ENCODE peak calls at places on chromosomes 12 and 14, in five cellular contexts. One of them, this sample, is unnamed.

GRCh38 chr14:50233335-50234250 is 2.2 kb upstream of the SOS2 start:
- DNase-seq in astrocyte: no peak
- DNase-seq in pancreas: no peak
- DNase-seq in A549: no peak
- DNase-seq in cardiac muscle cell: no peak
- DNase-seq in this sample: no peak

GRCh38 chr12:5768171-5768879 is 176.7 kb downstream of the ANO2 start:
- DNase-seq in astrocyte: no peak
- DNase-seq in pancreas: peak; percentile 78
- DNase-seq in A549: no peak
- DNase-seq in cardiac muscle cell: no peak
- DNase-seq in this sample: no peak

GRCh38 chr12:42873401-42873800 is 283.9 kb upstream of the PRICKLE1 start:
- DNase-seq in astrocyte: peak; percentile 74
- DNase-seq in pancreas: no peak
- DNase-seq in A549: no peak
- DNase-seq in cardiac muscle cell: peak; percentile 8
- DNase-seq in this sample: no peak

GRCh38 chr12:7661741-7662140 is 4.0 kb downstream of the APOBEC1 start:
- DNase-seq in astrocyte: no peak
- DNase-seq in pancreas: no peak
- DNase-seq in A549: no peak
- DNase-seq in cardiac muscle cell: no peak
- DNase-seq in this sample: no peak

GRCh38 chr12:107091381-107091780 is 2.0 kb downstream of the CRY1 start:
- DNase-seq in astrocyte: peak; percentile 80
- DNase-seq in pancreas: no peak
- DNase-seq in A549: no peak
- DNase-seq in cardiac muscle cell: peak; percentile 86
- DNase-seq in this sample: no peak

GRCh38 chr12:64682572-64683277 is 72.4 kb downstream of the RASSF3 start:
- DNase-seq in astrocyte: peak; percentile 53
- DNase-seq in pancreas: no peak
- DNase-seq in A549: no peak
- DNase-seq in cardiac muscle cell: peak; percentile 97
- DNase-seq in this sample: no peak

GRCh38 chr12:18752280-18752920 is 14.5 kb downstream of the CAPZA3 start:
- DNase-seq in astrocyte: peak; percentile 93
- DNase-seq in pancreas: no peak
- DNase-seq in A549: no peak
- DNase-seq in cardiac muscle cell: peak; percentile 96
- DNase-seq in this sample: no peak

GRCh38 chr12:102061096-102061555 is 665 bp downstream of the WASHC3 start:
- DNase-seq in astrocyte: peak; percentile 4
- DNase-seq in pancreas: no peak
- DNase-seq in A549: no peak
- DNase-seq in cardiac muscle cell: no peak
- DNase-seq in this sample: no peak

GRCh38 chr12:130640496-130640895 is 75.6 kb downstream of the RIMBP2 start:
- DNase-seq in astrocyte: no peak
- DNase-seq in pancreas: no peak
- DNase-seq in A549: no peak
- DNase-seq in cardiac muscle cell: no peak
- DNase-seq in this sample: no peak

GRCh38 chr14:77011226-77011762 is 17.2 kb downstream of the IRF2BPL start:
- DNase-seq in astrocyte: no peak
- DNase-seq in pancreas: no peak
- DNase-seq in A549: no peak
- DNase-seq in cardiac muscle cell: no peak
- DNase-seq in this sample: no peak

GRCh38 chr12:24378548-24379011 is 429.1 kb upstream of the SOX5 start:
- DNase-seq in astrocyte: peak; percentile 54
- DNase-seq in pancreas: no peak
- DNase-seq in A549: no peak
- DNase-seq in cardiac muscle cell: no peak
- DNase-seq in this sample: no peak

GRCh38 chr12:131828671-131829350 is 618 bp downstream of the MMP17 start:
- DNase-seq in astrocyte: no peak
- DNase-seq in pancreas: peak; percentile 67
- DNase-seq in A549: no peak
- DNase-seq in cardiac muscle cell: peak; percentile 27
- DNase-seq in this sample: no peak

GRCh38 chr12:47302111-47302597 is 222.4 kb upstream of the AMIGO2 start:
- DNase-seq in astrocyte: no peak
- DNase-seq in pancreas: no peak
- DNase-seq in A549: peak; percentile 55
- DNase-seq in cardiac muscle cell: no peak
- DNase-seq in this sample: no peak

GRCh38 chr12:76020281-76020680 is 11.3 kb downstream of the PHLDA1 start:
- DNase-seq in astrocyte: peak; percentile 87
- DNase-seq in pancreas: no peak
- DNase-seq in A549: peak; percentile 39
- DNase-seq in cardiac muscle cell: peak; percentile 75
- DNase-seq in this sample: no peak

GRCh38 chr14:33682746-33683145 is 268.1 kb downstream of the EGLN3 start:
- DNase-seq in astrocyte: peak; percentile 95
- DNase-seq in pancreas: no peak
- DNase-seq in A549: no peak
- DNase-seq in cardiac muscle cell: peak; percentile 97
- DNase-seq in this sample: no peak

GRCh38 chr12:115375188-115375991 is 691.4 kb upstream of the TBX3 start:
- DNase-seq in astrocyte: peak; percentile 81
- DNase-seq in pancreas: no peak
- DNase-seq in A549: no peak
- DNase-seq in cardiac muscle cell: peak; percentile 71
- DNase-seq in this sample: no peak

GRCh38 chr12:10736460-10736859 is 13.3 kb upstream of the YBX3 start:
- DNase-seq in astrocyte: no peak
- DNase-seq in pancreas: no peak
- DNase-seq in A549: no peak
- DNase-seq in cardiac muscle cell: no peak
- DNase-seq in this sample: no peak

GRCh38 chr12:85798122-85798521 is 38.1 kb downstream of the RASSF9 start:
- DNase-seq in astrocyte: no peak
- DNase-seq in pancreas: no peak
- DNase-seq in A549: no peak
- DNase-seq in cardiac muscle cell: no peak
- DNase-seq in this sample: no peak

GRCh38 chr12:33438890-33439586 is 581 bp downstream of the SYT10 start:
- DNase-seq in astrocyte: no peak
- DNase-seq in pancreas: peak; percentile 62
- DNase-seq in A549: no peak
- DNase-seq in cardiac muscle cell: no peak
- DNase-seq in this sample: peak; percentile 32

GRCh38 chr14:104361921-104362681 is 217.5 kb upstream of the C14orf180 start:
- DNase-seq in astrocyte: no peak
- DNase-seq in pancreas: peak; percentile 49
- DNase-seq in A549: no peak
- DNase-seq in cardiac muscle cell: no peak
- DNase-seq in this sample: peak; percentile 17

GRCh38 chr14:95500201-95500681 is 16.2 kb downstream of the SYNE3 start:
- DNase-seq in astrocyte: no peak
- DNase-seq in pancreas: no peak
- DNase-seq in A549: no peak
- DNase-seq in cardiac muscle cell: no peak
- DNase-seq in this sample: no peak

GRCh38 chr12:3622021-3622731 is 130.7 kb downstream of the CRACR2A start:
- DNase-seq in astrocyte: no peak
- DNase-seq in pancreas: no peak
- DNase-seq in A549: no peak
- DNase-seq in cardiac muscle cell: no peak
- DNase-seq in this sample: no peak

GRCh38 chr12:31651893-31652521 is 7.5 kb upstream of the ETFBKMT start:
- DNase-seq in astrocyte: no peak
- DNase-seq in pancreas: no peak
- DNase-seq in A549: no peak
- DNase-seq in cardiac muscle cell: peak; percentile 34
- DNase-seq in this sample: no peak

GRCh38 chr14:84237881-84238280 is 1292.1 kb upstream of the FLRT2 start:
- DNase-seq in astrocyte: no peak
- DNase-seq in pancreas: no peak
- DNase-seq in A549: no peak
- DNase-seq in cardiac muscle cell: peak; percentile 39
- DNase-seq in this sample: no peak

GRCh38 chr14:92956961-92957360 is 34.0 kb downstream of the CHGA start:
- DNase-seq in astrocyte: no peak
- DNase-seq in pancreas: no peak
- DNase-seq in A549: no peak
- DNase-seq in cardiac muscle cell: no peak
- DNase-seq in this sample: no peak

GRCh38 chr14:92439551-92440344 is 73.8 kb upstream of the RIN3 start:
- DNase-seq in astrocyte: no peak
- DNase-seq in pancreas: no peak
- DNase-seq in A549: no peak
- DNase-seq in cardiac muscle cell: no peak
- DNase-seq in this sample: no peak

GRCh38 chr14:65164068-65164824 is 61.9 kb upstream of the MAX start:
- DNase-seq in astrocyte: no peak
- DNase-seq in pancreas: no peak
- DNase-seq in A549: peak; percentile 64
- DNase-seq in cardiac muscle cell: peak; percentile 75
- DNase-seq in this sample: no peak

GRCh38 chr12:1582709-1583050 is 11.7 kb downstream of the FBXL14 start:
- DNase-seq in astrocyte: no peak
- DNase-seq in pancreas: no peak
- DNase-seq in A549: no peak
- DNase-seq in cardiac muscle cell: no peak
- DNase-seq in this sample: no peak

GRCh38 chr14:88477513-88478250 is 77.1 kb downstream of the PTPN21 start:
- DNase-seq in astrocyte: no peak
- DNase-seq in pancreas: no peak
- DNase-seq in A549: no peak
- DNase-seq in cardiac muscle cell: peak; percentile 15
- DNase-seq in this sample: no peak

GRCh38 chr14:96888593-96888992 is 91.4 kb downstream of the VRK1 start:
- DNase-seq in astrocyte: peak; percentile 10
- DNase-seq in pancreas: no peak
- DNase-seq in A549: no peak
- DNase-seq in cardiac muscle cell: no peak
- DNase-seq in this sample: no peak

GRCh38 chr14:70064111-70064885 is 124.5 kb downstream of the SLC8A3 start:
- DNase-seq in astrocyte: no peak
- DNase-seq in pancreas: no peak
- DNase-seq in A549: no peak
- DNase-seq in cardiac muscle cell: peak; percentile 46
- DNase-seq in this sample: no peak

GRCh38 chr12:48901278-48901677 is 24.0 kb downstream of the FKBP11 start:
- DNase-seq in astrocyte: no peak
- DNase-seq in pancreas: no peak
- DNase-seq in A549: no peak
- DNase-seq in cardiac muscle cell: no peak
- DNase-seq in this sample: no peak

GRCh38 chr12:53097564-53098353 is at the start of gene IGFBP6:
- DNase-seq in astrocyte: peak; percentile 34
- DNase-seq in pancreas: peak; percentile 83
- DNase-seq in A549: peak; percentile 65
- DNase-seq in cardiac muscle cell: peak; percentile 44
- DNase-seq in this sample: peak; percentile 58
- TF ChIP-seq CTCF in astrocyte: no peak
- TF ChIP-seq CTCF in pancreas: no peak
- TF ChIP-seq CTCF in A549: no peak
- TF ChIP-seq CTCF in cardiac muscle cell: no peak
- TF ChIP-seq CTCF in this sample: no peak

GRCh38 chr12:74903522-74903921 is 306.1 kb downstream of the KCNC2 start:
- DNase-seq in astrocyte: peak; percentile 2
- DNase-seq in pancreas: no peak
- DNase-seq in A549: no peak
- DNase-seq in cardiac muscle cell: no peak
- DNase-seq in this sample: no peak

GRCh38 chr12:74910831-74911230 is 298.8 kb downstream of the KCNC2 start:
- DNase-seq in astrocyte: no peak
- DNase-seq in pancreas: no peak
- DNase-seq in A549: no peak
- DNase-seq in cardiac muscle cell: no peak
- DNase-seq in this sample: no peak

GRCh38 chr12:74900232-74900631 is 309.4 kb downstream of the KCNC2 start:
- DNase-seq in astrocyte: no peak
- DNase-seq in pancreas: no peak
- DNase-seq in A549: no peak
- DNase-seq in cardiac muscle cell: no peak
- DNase-seq in this sample: no peak

GRCh38 chr12:74906224-74906623 is 303.4 kb downstream of the KCNC2 start:
- DNase-seq in astrocyte: no peak
- DNase-seq in pancreas: no peak
- DNase-seq in A549: no peak
- DNase-seq in cardiac muscle cell: no peak
- DNase-seq in this sample: no peak
- TF ChIP-seq CTCF in astrocyte: no peak
- TF ChIP-seq CTCF in pancreas: no peak
- TF ChIP-seq CTCF in A549: no peak
- TF ChIP-seq CTCF in cardiac muscle cell: no peak
- TF ChIP-seq CTCF in this sample: no peak

GRCh38 chr14:26281280-26281998 is 316.4 kb downstream of the NOVA1 start:
- DNase-seq in astrocyte: peak; percentile 79
- DNase-seq in pancreas: no peak
- DNase-seq in A549: peak; percentile 5
- DNase-seq in cardiac muscle cell: peak; percentile 88
- DNase-seq in this sample: no peak

GRCh38 chr14:26282578-26282977 is 315.3 kb downstream of the NOVA1 start:
- DNase-seq in astrocyte: no peak
- DNase-seq in pancreas: no peak
- DNase-seq in A549: no peak
- DNase-seq in cardiac muscle cell: peak; percentile 7
- DNase-seq in this sample: no peak

GRCh38 chr14:26276757-26277156 is 321.1 kb downstream of the NOVA1 start:
- DNase-seq in astrocyte: no peak
- DNase-seq in pancreas: no peak
- DNase-seq in A549: no peak
- DNase-seq in cardiac muscle cell: no peak
- DNase-seq in this sample: no peak
- TF ChIP-seq CTCF in astrocyte: peak; percentile 17
- TF ChIP-seq CTCF in pancreas: no peak
- TF ChIP-seq CTCF in A549: no peak
- TF ChIP-seq CTCF in cardiac muscle cell: no peak
- TF ChIP-seq CTCF in this sample: no peak

DNA sequence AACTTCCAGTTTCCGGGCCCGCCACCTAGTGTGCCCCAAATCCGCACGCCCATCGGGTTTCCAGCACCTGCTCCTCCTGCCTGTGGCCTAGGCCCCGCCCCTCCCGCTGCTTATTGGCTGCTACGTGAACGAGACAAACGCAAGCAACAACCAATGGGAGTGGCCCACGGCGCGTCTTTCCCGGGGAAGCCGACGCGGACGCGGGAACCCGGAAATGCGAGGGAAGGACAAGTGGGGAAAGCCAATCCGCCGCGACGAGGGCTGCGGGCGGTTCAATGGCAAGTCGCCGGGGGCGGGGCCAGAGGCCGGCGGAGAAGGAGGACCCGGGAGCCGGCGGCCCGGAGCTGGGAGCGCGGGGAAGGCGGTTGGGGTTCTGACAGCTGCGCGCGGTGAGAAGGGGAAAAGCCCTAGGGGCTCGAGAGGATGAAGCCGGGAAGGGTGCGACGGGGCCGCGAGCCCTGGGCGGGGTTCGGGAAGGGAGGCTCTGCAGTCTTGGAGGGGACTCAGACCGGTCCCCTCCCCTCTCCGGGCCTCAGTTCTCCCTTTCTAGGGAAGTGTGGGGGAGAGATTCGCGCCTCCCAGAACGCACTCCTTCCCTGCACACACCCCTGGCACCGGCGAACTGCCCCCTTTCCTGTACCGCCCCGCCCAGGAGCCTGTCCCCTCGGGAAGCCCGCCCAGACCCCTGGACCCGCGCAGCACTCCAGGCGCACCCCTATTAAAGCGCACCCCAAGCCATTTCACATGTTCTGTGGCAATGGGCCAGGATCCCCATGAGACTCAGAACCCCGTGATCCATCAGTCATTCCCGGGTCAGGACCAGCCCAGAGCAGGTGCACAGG is at the start of gene FICD:
- DNase-seq in astrocyte: peak; percentile 93
- DNase-seq in pancreas: peak; percentile 99
- DNase-seq in A549: peak; percentile 95
- DNase-seq in cardiac muscle cell: peak; percentile 98
- DNase-seq in this sample: peak; percentile 99
- TF ChIP-seq CTCF in astrocyte: no peak
- TF ChIP-seq CTCF in pancreas: no peak
- TF ChIP-seq CTCF in A549: no peak
- TF ChIP-seq CTCF in cardiac muscle cell: no peak
- TF ChIP-seq CTCF in this sample: no peak

This sample was measured in mesothelial cell of epicardium.